ENCODE peak calls at places on chromosomes 1 and 21, in six cellular contexts. X is stromal cell of bone marrow; Y is hypothalamus; L is stimulated activated CD8-positive, alpha-beta memory T cell treated with anti-CD3 and anti-CD28 coated beads, Interleukin-4, amount 100 ng/mL, for 24 hours; K is NCI-H2081; T is stimulated activated CD4-positive, alpha-beta T cell treated with anti-CD3 and anti-CD28 coated beads, Interleukin-1b, Interleukin-23, amount 100 ng/mL, for 24 hours. Q is an unnamed sample.

GRCh38 chr1:209808059-209808494 is 2.1 kb upstream of the IRF6 start:
- DNase-seq in K (peak; percentile 43), X (peak; percentile 91), L (no peak), Y (no peak), T (no peak), Q (peak; percentile 95)

GRCh38 chr21:37620401-37620800 is 253.8 kb downstream of the DYRK1A start:
- DNase-seq in Y (no peak), L (no peak), X (peak; percentile 38), T (no peak), K (no peak), Q (no peak)

GRCh38 chr1:23736437-23737134 is 6.7 kb upstream of the ELOA start:
- DNase-seq in X (no peak), T (no peak), L (no peak), Y (no peak), K (no peak), Q (no peak)

GRCh38 chr1:65459397-65459768 is 38.9 kb downstream of the LEPR start:
- DNase-seq in X (no peak), Y (no peak), T (no peak), K (peak; percentile 18), L (no peak), Q (peak; percentile 39)

GRCh38 chr1:9653195-9653782 is 1.8 kb downstream of the PIK3CD start:
- DNase-seq in Y (no peak), T (no peak), K (no peak), X (no peak), L (no peak), Q (no peak)

GRCh38 chr1:48610628-48611542 is 138.9 kb upstream of the SPATA6 start:
- DNase-seq in Y (peak; percentile 54), L (no peak), T (no peak), X (no peak), K (peak; percentile 82), Q (no peak)

GRCh38 chr1:215543191-215543606 is 23.9 kb upstream of the KCTD3 start:
- DNase-seq in Y (no peak), K (no peak), L (no peak), T (no peak), X (peak; percentile 79), Q (no peak)

GRCh38 chr1:177943999-177944672 is 25.7 kb downstream of the SEC16B start:
- DNase-seq in K (no peak), X (no peak), Y (peak; percentile 14), L (no peak), T (no peak), Q (no peak)

GRCh38 chr1:117795190-117795589 is 134.2 kb downstream of the GDAP2 start:
- DNase-seq in Y (no peak), L (no peak), T (no peak), X (peak; percentile 82), K (no peak), Q (peak; percentile 79)

GRCh38 chr1:1628656-1629429 is 3.1 kb upstream of the MMP23B start:
- DNase-seq in Y (no peak), L (no peak), X (no peak), K (no peak), T (no peak), Q (no peak)

GRCh38 chr1:96075704-96076455 is 645.7 kb upstream of the PTBP2 start:
- DNase-seq in L (no peak), T (no peak), Y (no peak), K (no peak), X (no peak), Q (no peak)

GRCh38 chr1:170077926-170078325 is 3.4 kb upstream of the KIFAP3 start:
- DNase-seq in T (no peak), L (no peak), K (no peak), X (no peak), Y (no peak), Q (no peak)

GRCh38 chr1:173852105-173852504 is 15.7 kb downstream of the GAS5 start:
- DNase-seq in T (no peak), X (no peak), L (no peak), K (no peak), Y (no peak), Q (no peak)

GRCh38 chr1:30521261-30521865 is 202.0 kb downstream of the MATN1 start:
- DNase-seq in T (no peak), Y (no peak), L (no peak), X (no peak), K (no peak), Q (no peak)

GRCh38 chr1:18326171-18326950 is 154.4 kb upstream of the KLHDC7A start:
- DNase-seq in L (no peak), K (no peak), Y (no peak), X (no peak), T (no peak), Q (no peak)

GRCh38 chr1:221601166-221601565 is 140.7 kb downstream of the DUSP10 start:
- DNase-seq in L (no peak), X (no peak), Y (no peak), K (no peak), T (no peak), Q (no peak)

GRCh38 chr1:12505639-12506311 is 112.2 kb downstream of the DHRS3 start:
- DNase-seq in X (no peak), L (no peak), T (no peak), Y (peak; percentile 57), K (no peak), Q (no peak)

GRCh38 chr1:2342384-2343022 is 48.9 kb downstream of the MORN1 start:
- DNase-seq in T (no peak), L (no peak), K (no peak), Y (no peak), X (no peak), Q (no peak)

GRCh38 chr1:77382361-77382760 is 100.5 kb downstream of the AK5 start:
- DNase-seq in Y (no peak), L (no peak), T (no peak), K (no peak), X (no peak), Q (no peak)

GRCh38 chr1:228176024-228176395 is 10.4 kb downstream of the IBA57 start:
- DNase-seq in Y (no peak), K (no peak), L (no peak), T (no peak), X (no peak), Q (no peak)

GRCh38 chr1:6545276-6545934 is 8.9 kb downstream of the NOL9 start:
- DNase-seq in X (no peak), Y (no peak), K (no peak), L (no peak), T (no peak), Q (peak; percentile 28)

GRCh38 chr1:1996207-1996651 is 7.4 kb downstream of the CFAP74 start:
- DNase-seq in L (no peak), Y (no peak), T (no peak), K (no peak), X (no peak), Q (no peak)

GRCh38 chr1:168714012-168714411 is 15.0 kb downstream of the DPT start:
- DNase-seq in Y (no peak), X (no peak), K (peak; percentile 31), L (no peak), T (no peak), Q (no peak)

GRCh38 chr1:203517426-203517974 is 23.5 kb downstream of the OPTC start:
- DNase-seq in T (no peak), K (peak; percentile 36), Y (no peak), X (no peak), L (no peak), Q (no peak)

GRCh38 chr1:60657926-60658325 is 424.4 kb upstream of the NFIA start:
- DNase-seq in K (no peak), T (no peak), Y (peak; percentile 9), L (no peak), X (no peak), Q (no peak)

GRCh38 chr1:53372501-53372951 is 44.7 kb upstream of the LRP8 start:
- DNase-seq in L (no peak), X (no peak), K (no peak), T (no peak), Y (no peak), Q (no peak)

GRCh38 chr1:7783178-7783711 is 846 bp upstream of the PER3 start:
- DNase-seq in X (peak; percentile 44), T (no peak), K (peak; percentile 77), L (peak; percentile 15), Y (peak; percentile 85), Q (peak; percentile 54)

GRCh38 chr1:98059616-98060015 is 138.8 kb upstream of the DPYD start:
- DNase-seq in K (peak; percentile 2), T (no peak), L (no peak), Y (no peak), X (no peak), Q (no peak)

GRCh38 chr1:115258302-115258866 is 79.7 kb downstream of the NGF start:
- DNase-seq in Y (no peak), X (peak; percentile 69), L (no peak), T (no peak), K (no peak), Q (peak; percentile 60)